ENCODE peak calls at places on chromosomes 16 and 17, in ten cellular contexts. W, O, X, F, G, P, R, N, H and U are unnamed samples.

GRCh38 chr16:66905633-66906539 is 12.8 kb downstream of the CDH16 start:
- DNase-seq in H (no peak), G (peak; percentile 62), P (no peak), F (no peak), R (no peak), O (peak; percentile 87), X (no peak), N (no peak), W (no peak), U (no peak)

GRCh38 chr17:34242553-34242952 is 12.5 kb upstream of the CCL2 start:
- DNase-seq in N (no peak), R (no peak), G (no peak), W (peak; percentile 7), H (no peak), F (no peak), P (no peak), O (no peak), X (no peak), U (no peak)

GRCh38 chr16:83974475-83974874 is 6.4 kb downstream of the NECAB2 start:
- DNase-seq in O (no peak), R (no peak), W (no peak), G (no peak), X (no peak), F (no peak), N (no peak), P (no peak), H (no peak), U (no peak)

GRCh38 chr16:48447940-48448536 is 62.8 kb upstream of the SIAH1 start:
- DNase-seq in W (no peak), G (no peak), H (no peak), O (peak; percentile 12), X (no peak), R (no peak), F (no peak), N (no peak), P (no peak), U (no peak)

GRCh38 chr17:10295728-10296343 is 77.0 kb downstream of the MYH13 start:
- DNase-seq in W (peak; percentile 21), R (no peak), N (no peak), F (peak; percentile 61), X (peak; percentile 54), O (peak; percentile 61), H (peak; percentile 68), G (peak; percentile 21), P (peak; percentile 46), U (no peak)

GRCh38 chr16:58658796-58659211 is 25.8 kb downstream of the SLC38A7 start:
- DNase-seq in G (no peak), F (no peak), O (no peak), H (no peak), R (no peak), P (no peak), X (no peak), W (no peak), N (no peak), U (no peak)

GRCh38 chr16:69465083-69465721 is 40.8 kb downstream of the CYB5B start:
- DNase-seq in H (no peak), N (no peak), R (no peak), F (no peak), G (no peak), P (no peak), X (no peak), O (no peak), W (peak; percentile 59), U (no peak)

GRCh38 chr17:47694818-47695663 is 1.1 kb downstream of the TBKBP1 start:
- DNase-seq in F (peak; percentile 50), R (peak; percentile 67), P (peak; percentile 58), O (peak; percentile 64), W (no peak), N (peak; percentile 49), X (peak; percentile 68), G (peak; percentile 82), H (peak; percentile 58), U (peak; percentile 58)

GRCh38 chr17:30336369-30337171 is 2.7 kb upstream of the TMIGD1 start:
- DNase-seq in W (no peak), P (no peak), N (no peak), R (no peak), O (peak; percentile 39), H (no peak), G (no peak), F (peak; percentile 68), X (peak; percentile 57), U (no peak)

GRCh38 chr16:75341934-75342811 is 90.7 kb upstream of the BCAR1 start:
- DNase-seq in P (no peak), O (no peak), X (no peak), R (no peak), G (no peak), H (no peak), W (no peak), N (no peak), F (peak; percentile 88), U (no peak)

GRCh38 chr16:84507011-84507982 is 2.8 kb upstream of the MEAK7 start:
- DNase-seq in P (no peak), X (no peak), R (peak; percentile 56), F (no peak), O (no peak), N (peak; percentile 82), H (no peak), W (peak; percentile 45), G (no peak), U (peak; percentile 65)

GRCh38 chr17:18951941-18952842 is at the start of gene SLC5A10:
- DNase-seq in H (no peak), F (peak; percentile 32), P (no peak), G (no peak), X (no peak), N (no peak), R (no peak), W (no peak), O (no peak), U (no peak)

GRCh38 chr16:72995151-72995881 is 52.6 kb downstream of the ZFHX3 start:
- DNase-seq in P (no peak), N (no peak), O (no peak), R (no peak), H (no peak), W (no peak), F (no peak), X (no peak), G (no peak), U (peak; percentile 22)

GRCh38 chr17:21058098-21058893 is 15.5 kb upstream of the USP22 start:
- DNase-seq in W (no peak), O (no peak), P (no peak), N (no peak), G (no peak), R (no peak), F (peak; percentile 56), H (no peak), X (no peak), U (no peak)

GRCh38 chr17:10792156-10792555 is 11.7 kb downstream of the TMEM238L start:
- DNase-seq in H (no peak), P (no peak), R (no peak), G (no peak), O (no peak), N (no peak), W (no peak), X (no peak), F (no peak), U (no peak)

GRCh38 chr17:29136998-29137730 is 43.0 kb downstream of the MYO18A start:
- DNase-seq in P (no peak), O (no peak), H (no peak), F (peak; percentile 9), X (no peak), W (no peak), G (no peak), N (no peak), R (no peak), U (no peak)
- H3K27ac ChIP-seq in P (no peak overlapping the region), O (no peak overlapping the region), H (no peak overlapping the region), F (no peak overlapping the region), X (no peak overlapping the region), W (no peak overlapping the region), G (no peak overlapping the region), N (no peak overlapping the region), R (no peak overlapping the region), U (no peak overlapping the region)

GRCh38 chr16:30875881-30876791 is 17.7 kb downstream of the BCL7C start:
- DNase-seq in X (no peak), H (no peak), G (no peak), F (no peak), P (no peak), R (peak; percentile 56), N (no peak), O (no peak), W (peak; percentile 67), U (no peak)
- H3K27ac ChIP-seq in X (peak overlapping the region; percentile 98), H (peak overlapping the region; percentile 86), G (peak overlapping the region; percentile 92), F (no peak overlapping the region), P (peak overlapping the region; percentile 92), R (peak overlapping the region; percentile 90), N (peak overlapping the region; percentile 94), O (peak overlapping the region; percentile 86), W (peak overlapping the region; percentile 93), U (peak overlapping the region; percentile 78)

DNA sequence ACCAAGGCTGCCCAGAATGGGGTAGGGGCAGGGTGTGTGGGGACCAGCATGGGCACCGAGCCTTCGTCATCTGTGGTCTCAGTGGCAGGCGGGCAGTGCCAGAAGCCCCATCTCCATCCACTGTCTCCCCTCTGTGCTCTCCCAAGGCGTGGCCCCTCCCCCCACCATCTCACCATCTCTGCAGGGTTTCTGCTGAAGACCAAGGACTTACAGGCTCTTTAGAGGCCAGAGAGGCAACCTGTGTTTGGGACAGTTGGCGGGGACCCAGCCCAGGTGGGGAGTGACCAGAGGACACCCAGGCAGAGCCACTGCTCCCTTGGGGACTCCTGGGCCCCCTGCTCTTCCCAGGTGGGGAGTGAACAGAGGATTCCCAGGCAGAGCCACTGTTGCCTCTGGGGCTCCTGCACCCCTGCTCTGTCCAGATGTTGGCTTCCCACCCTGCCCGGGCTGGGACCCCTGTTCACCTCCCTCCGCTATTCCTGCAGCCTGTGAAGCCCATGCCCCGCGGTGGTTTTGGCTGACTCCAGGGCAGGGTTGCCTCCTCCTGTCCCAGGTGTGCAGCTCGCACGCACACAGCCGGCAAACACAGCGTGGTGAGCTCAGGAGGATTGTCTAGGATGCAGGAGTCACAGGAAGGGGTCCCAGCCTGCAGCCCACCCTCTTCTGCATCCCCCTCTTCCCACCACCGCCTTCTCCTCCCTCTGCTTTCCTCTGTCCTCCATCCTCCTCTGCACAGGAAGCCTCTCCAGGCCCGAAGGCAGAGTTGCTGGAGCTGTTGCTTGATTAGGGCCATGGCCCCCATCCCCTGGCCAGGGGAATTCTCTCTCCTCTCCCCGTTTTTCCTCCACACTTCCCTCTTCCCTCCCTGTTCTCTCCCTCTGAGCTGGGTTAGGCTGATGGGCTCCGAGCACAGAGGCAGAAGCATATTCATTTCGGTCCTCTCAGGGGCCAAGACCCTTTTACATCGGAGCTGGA is 45.0 kb downstream of the SLC7A5 start:
- DNase-seq in F (no peak), O (no peak), N (no peak), X (no peak), G (no peak), W (no peak), P (no peak), R (no peak), H (no peak), U (no peak)
- H3K27ac ChIP-seq in F (no peak overlapping the region), O (no peak overlapping the region), N (no peak overlapping the region), X (no peak overlapping the region), G (no peak overlapping the region), W (no peak overlapping the region), P (no peak overlapping the region), R (no peak overlapping the region), H (no peak overlapping the region), U (no peak overlapping the region)

DNA sequence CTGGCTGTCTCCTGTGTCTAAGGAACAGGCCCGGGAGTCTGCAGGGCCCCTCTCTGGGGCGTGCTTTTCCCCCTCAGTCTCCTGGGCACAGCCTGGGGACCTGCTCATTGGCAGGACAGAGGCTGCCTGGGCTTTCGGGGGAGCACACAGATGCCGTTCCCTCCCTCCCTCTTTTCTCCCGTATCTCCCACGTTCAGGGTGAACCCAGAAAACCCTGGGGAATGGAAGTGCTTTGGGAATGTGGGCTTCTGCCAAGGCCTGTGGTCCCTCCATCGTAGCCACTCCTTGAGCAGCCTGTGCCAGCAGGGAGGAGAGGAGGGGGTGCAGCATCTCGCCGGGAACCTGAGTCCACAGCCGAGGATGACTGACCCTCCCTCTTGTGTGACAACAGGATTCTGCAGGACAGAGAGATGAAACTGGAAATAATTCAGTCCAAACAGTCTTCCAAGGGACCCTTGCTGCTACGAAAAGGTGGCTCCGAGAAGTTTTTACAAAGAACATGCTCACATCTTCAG is 52.0 kb downstream of the RNF213 start:
- DNase-seq in H (no peak), X (no peak), O (no peak), F (no peak), G (no peak), P (no peak), N (no peak), W (no peak), R (no peak), U (no peak)
- H3K27ac ChIP-seq in H (no peak overlapping the region), X (no peak overlapping the region), O (no peak overlapping the region), F (no peak overlapping the region), G (no peak overlapping the region), P (no peak overlapping the region), N (no peak overlapping the region), W (no peak overlapping the region), R (no peak overlapping the region), U (no peak overlapping the region)